ENCODE peak calls at places on chromosomes 12 and 14, in five cellular contexts. V, E, B, J and H are unnamed samples.

GRCh38 chr14:101233016-101233355 is 328.3 kb upstream of the DIO3 start:
- DNase-seq in V (no peak), E (no peak), B (no peak), J (peak), H (no peak)

GRCh38 chr12:81077329-81077685 is 572 bp upstream of the ACSS3 start:
- DNase-seq in V (peak), E (no peak), B (peak), J (no peak), H (no peak)

GRCh38 chr14:90439874-90440442 is 43.1 kb downstream of the CALM1 start:
- DNase-seq in V (peak), E (no peak), B (no peak), J (no peak), H (no peak)

GRCh38 chr14:90511252-90511651 is 114.4 kb downstream of the CALM1 start:
- DNase-seq in V (no peak), E (no peak), B (no peak), J (no peak), H (no peak)

GRCh38 chr12:69024907-69025306 is 91.9 kb upstream of the CPM start:
- DNase-seq in V (no peak), E (no peak), B (peak), J (no peak), H (no peak)

GRCh38 chr12:23193552-23193951 is 568.6 kb downstream of the ETNK1 start:
- DNase-seq in V (no peak), E (no peak), B (no peak), J (no peak), H (no peak)

GRCh38 chr12:52119398-52120254 is 40.1 kb downstream of the SMIM41 start:
- DNase-seq in V (peak), E (no peak), B (peak), J (peak), H (no peak)

GRCh38 chr12:91871751-91872150 is 273.9 kb downstream of the BTG1 start:
- DNase-seq in V (no peak), E (no peak), B (no peak), J (no peak), H (no peak)

GRCh38 chr12:29164477-29165163 is 15.5 kb downstream of the FAR2 start:
- DNase-seq in V (no peak), E (no peak), B (peak), J (no peak), H (peak)

GRCh38 chr12:59780605-59781135 is 184.8 kb downstream of the SLC16A7 start:
- DNase-seq in V (peak), E (no peak), B (peak), J (no peak), H (peak)
- TF ChIP-seq CTCF in V (peak), E (no peak), B (peak), J (no peak), H (peak)

DNA sequence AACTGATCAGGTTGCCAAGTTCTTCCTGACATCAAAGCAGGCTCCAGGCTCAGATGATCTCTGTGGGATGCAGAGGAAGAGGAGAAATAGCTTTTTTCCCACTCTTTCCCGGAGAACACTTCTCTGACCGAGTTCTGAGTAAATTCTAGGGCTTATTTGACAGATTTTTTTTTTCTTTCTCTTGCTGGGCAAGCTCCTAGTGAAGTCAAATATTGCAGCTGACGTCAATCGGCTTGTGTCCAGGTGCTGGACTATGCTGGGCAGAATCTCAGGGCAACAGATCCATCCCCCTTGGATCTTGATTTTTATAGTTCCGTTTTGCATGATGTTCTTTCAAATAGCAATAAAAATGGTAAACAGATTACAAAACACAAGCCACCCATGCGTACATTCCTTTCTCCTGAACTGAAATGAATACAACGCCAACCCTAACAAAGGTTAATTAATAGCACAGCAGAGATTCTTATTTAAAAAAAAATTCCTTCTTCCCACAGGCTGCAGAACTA is 182.2 kb downstream of the NOVA1 start:
- DNase-seq in V (no peak), E (no peak), B (no peak), J (no peak), H (no peak)
- TF ChIP-seq CTCF in V (no peak), E (no peak), B (no peak), J (no peak), H (no peak)

GRCh38 chr12:79424109-79424721 is 266.5 kb downstream of the PAWR start:
- DNase-seq in V (no peak), E (no peak), B (peak), J (no peak), H (peak)

GRCh38 chr12:79422060-79422812 is 268.5 kb downstream of the PAWR start:
- DNase-seq in V (no peak), E (no peak), B (peak), J (no peak), H (no peak)

GRCh38 chr12:79423560-79423959 is 267.2 kb downstream of the PAWR start:
- DNase-seq in V (no peak), E (no peak), B (no peak), J (no peak), H (no peak)

GRCh38 chr12:79421236-79421740 is 269.5 kb downstream of the PAWR start:
- DNase-seq in V (no peak), E (no peak), B (no peak), J (no peak), H (no peak)

DNA sequence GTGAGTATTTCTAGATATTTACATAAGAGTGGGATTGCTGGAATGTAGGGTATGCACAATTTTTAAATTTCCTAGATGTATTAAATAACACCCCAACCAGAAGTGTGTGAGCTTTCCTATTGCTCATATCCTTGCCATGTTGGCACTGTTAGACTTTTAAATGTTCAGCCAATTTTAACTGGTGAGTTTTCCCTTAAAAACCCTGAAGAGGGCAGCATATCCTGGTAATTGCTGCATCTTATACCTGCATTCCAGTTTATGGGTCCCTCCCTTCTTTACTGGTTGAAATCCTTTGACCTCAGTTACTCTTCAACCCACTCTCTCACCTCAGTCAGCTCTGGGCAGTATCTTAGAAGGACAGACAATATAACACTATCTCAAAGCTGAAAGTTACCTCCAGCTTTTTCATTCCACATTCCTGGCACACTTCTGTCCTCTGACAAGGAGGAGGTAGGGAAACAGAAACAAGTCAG is 270.6 kb downstream of the PAWR start:
- DNase-seq in V (peak), E (no peak), B (peak), J (no peak), H (peak)
- TF ChIP-seq CTCF in V (peak), E (no peak), B (peak), J (no peak), H (peak)

GRCh38 chr12:53182836-53183235 is 2.1 kb upstream of the CSAD start:
- DNase-seq in V (no peak), E (no peak), B (no peak), J (no peak), H (no peak)

GRCh38 chr12:53186745-53187144 is 6.0 kb upstream of the CSAD start:
- DNase-seq in V (no peak), E (no peak), B (no peak), J (no peak), H (no peak)

GRCh38 chr12:53187145-53187899 is 6.6 kb upstream of the CSAD start:
- DNase-seq in V (no peak), E (no peak), B (no peak), J (no peak), H (no peak)

GRCh38 chr12:53185582-53186153 is 4.9 kb upstream of the CSAD start:
- DNase-seq in V (no peak), E (no peak), B (no peak), J (no peak), H (no peak)

DNA sequence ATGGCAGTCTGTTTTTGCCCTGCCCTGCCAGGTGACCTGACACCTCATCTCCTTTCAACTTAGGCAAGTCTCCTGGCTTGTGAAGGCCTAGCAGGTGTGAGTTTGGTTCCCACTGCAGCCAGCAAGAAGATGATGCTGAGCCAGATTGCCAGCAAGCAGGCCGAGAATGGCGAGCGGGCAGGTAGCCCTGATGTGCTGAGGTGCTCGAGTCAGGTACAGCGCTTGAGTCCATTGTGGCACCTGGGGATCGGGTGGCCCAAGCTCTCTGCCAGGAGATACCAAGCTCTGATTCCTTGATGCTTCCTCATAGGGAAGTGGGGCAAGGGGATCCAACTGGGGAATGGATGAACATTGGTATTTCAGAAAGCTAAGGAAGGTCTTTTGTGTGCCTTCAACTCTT is 4.1 kb upstream of the CSAD start:
- DNase-seq in V (no peak), E (no peak), B (no peak), J (no peak), H (no peak)
- TF ChIP-seq CTCF in V (no peak), E (no peak), B (no peak), J (no peak), H (no peak)

DNA sequence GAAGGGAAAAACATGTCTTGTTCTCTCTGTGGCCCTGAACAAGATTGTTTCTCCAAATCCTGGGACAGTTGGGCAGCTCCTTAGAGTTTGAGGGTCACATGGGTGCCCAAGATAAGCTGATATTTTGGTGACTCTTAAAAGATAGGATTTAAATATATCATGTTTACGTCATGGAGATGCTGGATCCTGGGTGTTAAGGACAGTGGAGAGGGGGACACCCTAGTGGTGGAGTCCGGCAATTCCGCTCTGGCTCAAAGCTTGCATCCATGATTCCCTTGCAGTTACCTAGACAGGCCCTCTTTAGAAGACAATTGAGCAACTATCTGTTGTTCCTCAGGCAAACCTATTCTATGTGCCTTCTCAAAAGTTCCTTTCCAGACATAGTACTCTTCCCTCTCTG is 101.8 kb downstream of the CMKLR1 start:
- DNase-seq in V (no peak), E (no peak), B (no peak), J (no peak), H (no peak)
- TF ChIP-seq CTCF in V (peak), E (no peak), B (peak), J (no peak), H (no peak)

DNA sequence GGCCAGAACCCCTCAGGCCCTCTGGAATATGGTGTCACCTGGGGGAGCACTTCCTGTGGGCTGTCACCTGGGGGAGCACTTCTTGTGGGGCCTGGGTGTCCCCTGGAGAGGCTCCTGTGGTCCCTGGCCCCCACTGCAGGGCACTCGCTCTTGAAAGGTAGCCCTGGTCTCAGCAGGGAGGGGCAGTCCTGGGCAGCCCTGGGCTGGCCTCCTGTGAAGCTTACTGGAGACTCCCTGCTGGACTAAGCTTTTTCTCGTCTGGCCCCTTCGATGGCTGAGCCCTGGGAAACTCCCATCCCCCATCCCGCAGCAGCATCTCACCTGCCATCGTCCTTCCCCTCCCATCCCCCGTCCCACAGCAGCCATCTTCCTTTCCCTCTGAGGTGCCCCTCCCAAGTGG is 17.7 kb downstream of the FBRSL1 start:
- DNase-seq in V (no peak), E (no peak), B (no peak), J (peak), H (no peak)
- TF ChIP-seq CTCF in V (no peak), E (no peak), B (peak), J (no peak), H (peak)

DNA sequence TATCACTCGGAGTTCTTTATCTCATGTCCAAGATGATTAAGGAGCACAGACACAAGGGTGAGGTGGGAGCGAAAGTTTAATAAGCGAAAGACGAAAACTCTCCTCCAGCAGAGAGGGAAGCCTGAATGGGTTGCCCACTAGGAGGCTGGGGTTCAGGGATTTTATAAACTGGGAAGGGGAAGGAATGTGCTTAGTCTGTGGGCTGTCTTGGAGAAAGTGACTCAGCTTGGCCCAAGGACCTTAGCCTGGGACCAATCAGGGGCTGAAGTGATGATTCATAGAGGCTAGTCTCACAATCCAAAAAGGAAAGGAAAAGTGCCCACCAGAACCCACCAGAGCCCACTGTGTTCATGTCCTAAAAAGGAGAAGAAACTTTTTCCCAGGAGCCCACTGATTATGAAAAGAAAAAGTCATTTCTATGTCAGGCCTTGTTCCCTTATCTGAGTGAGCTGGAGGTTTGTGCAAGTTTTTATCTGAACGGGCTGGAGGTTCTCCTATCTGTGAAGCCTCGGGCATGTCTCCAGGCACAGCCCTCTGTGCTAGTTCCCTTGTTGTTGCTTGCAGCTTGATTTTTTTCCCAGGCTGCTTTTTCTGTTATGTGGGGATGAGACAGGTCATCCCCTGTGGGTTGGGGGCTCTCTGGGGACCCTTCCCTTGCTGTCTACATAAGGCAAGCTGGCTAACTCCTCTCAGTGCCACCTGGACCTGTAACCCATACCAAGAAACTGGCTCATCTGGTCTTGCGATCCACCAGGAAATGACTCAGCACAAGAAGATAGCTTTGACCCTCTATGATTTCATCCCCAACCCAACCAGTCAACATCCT is 8.3 kb upstream of the GOLGA5 start:
- DNase-seq in V (no peak), E (peak), B (peak), J (no peak), H (peak)
- TF ChIP-seq CTCF in V (peak), E (no peak), B (peak), J (no peak), H (peak)

GRCh38 chr14:82855912-82856381 is 1322.3 kb upstream of the SEL1L start:
- DNase-seq in V (peak), E (no peak), B (peak), J (no peak), H (no peak)
- TF ChIP-seq CTCF in V (peak), E (no peak), B (peak), J (no peak), H (peak)

GRCh38 chr14:88468396-88468795 is 82.9 kb downstream of the SPATA7 start:
- DNase-seq in V (no peak), E (no peak), B (peak), J (no peak), H (peak)

GRCh38 chr14:88463318-88463717 is 77.9 kb downstream of the SPATA7 start:
- DNase-seq in V (peak), E (no peak), B (peak), J (no peak), H (no peak)
- TF ChIP-seq CTCF in V (peak), E (no peak), B (peak), J (no peak), H (peak)